ENCODE peak calls at places on chromosomes 7 and 10, in nine cellular contexts. X, I, O, V, N, T, D, S and W are unnamed samples.

GRCh38 chr7:50304158-50304910 is at the start of gene IKZF1:
- DNase-seq in I (no peak), X (peak), D (peak), S (peak), V (no peak), N (no peak), O (peak), T (peak), W (peak)

GRCh38 chr10:122632031-122632430 is 67.6 kb downstream of the C10orf120 start:
- DNase-seq in X (no peak), D (peak), O (no peak), I (no peak), V (no peak), N (no peak), T (no peak), S (no peak), W (no peak)

GRCh38 chr7:125971656-125972055 is 1042.0 kb upstream of the POT1 start:
- DNase-seq in N (no peak), V (no peak), X (no peak), I (no peak), D (no peak), O (no peak), T (no peak), S (no peak), W (no peak)

GRCh38 chr10:126227762-126228134 is 160.5 kb downstream of the ADAM12 start:
- DNase-seq in D (no peak), O (no peak), S (no peak), X (no peak), N (peak), T (no peak), I (no peak), V (peak), W (no peak)

GRCh38 chr7:126411821-126412383 is 840.8 kb downstream of the GRM8 start:
- DNase-seq in X (no peak), I (no peak), S (no peak), N (no peak), D (no peak), O (no peak), T (no peak), V (no peak), W (no peak)

GRCh38 chr10:33803248-33803647 is 468.8 kb upstream of the NRP1 start:
- DNase-seq in S (no peak), O (no peak), T (no peak), I (no peak), D (no peak), X (peak), N (no peak), V (peak), W (no peak)

GRCh38 chr10:501596-501995 is 187.9 kb downstream of the DIP2C start:
- DNase-seq in O (no peak), D (peak), N (no peak), T (no peak), I (no peak), X (no peak), S (no peak), V (peak), W (no peak)

GRCh38 chr7:117186218-117186617 is 136.6 kb downstream of the WNT2 start:
- DNase-seq in I (no peak), V (no peak), S (no peak), X (no peak), O (no peak), N (peak), T (no peak), D (no peak), W (no peak)

GRCh38 chr10:33211123-33211878 is 123.2 kb downstream of the NRP1 start:
- DNase-seq in D (peak), I (no peak), O (no peak), S (no peak), T (no peak), V (peak), X (peak), N (peak), W (no peak)

GRCh38 chr10:620971-621370 is 68.5 kb downstream of the DIP2C start:
- DNase-seq in O (no peak), V (no peak), I (no peak), T (no peak), X (no peak), D (no peak), N (no peak), S (no peak), W (no peak)

GRCh38 chr7:101278461-101279292 is 33.8 kb upstream of the FIS1 start:
- DNase-seq in D (no peak), N (no peak), I (no peak), S (no peak), T (no peak), X (no peak), V (no peak), O (no peak), W (no peak)

GRCh38 chr7:29565982-29566746 is 2.5 kb downstream of the PRR15 start:
- DNase-seq in D (no peak), X (peak), I (no peak), S (no peak), N (no peak), O (no peak), T (peak), V (no peak), W (no peak)

GRCh38 chr10:70985824-70986336 is 97.5 kb upstream of the PCBD1 start:
- DNase-seq in D (no peak), X (peak), N (no peak), T (peak), I (no peak), O (no peak), S (no peak), V (peak), W (no peak)

GRCh38 chr7:54699715-54700114 is 59.3 kb downstream of the SEC61G start:
- DNase-seq in X (no peak), I (no peak), O (no peak), V (no peak), N (no peak), T (no peak), S (no peak), D (no peak), W (no peak)

GRCh38 chr7:1569016-1569415 is 816 bp downstream of the PSMG3 start:
- DNase-seq in X (no peak), S (no peak), O (no peak), T (no peak), N (peak), I (no peak), V (peak), D (no peak), W (no peak)

GRCh38 chr10:77641788-77642397 is 4.3 kb upstream of the KCNMA1 start:
- DNase-seq in O (peak), I (peak), V (peak), D (peak), N (peak), T (no peak), S (no peak), X (peak), W (no peak)

GRCh38 chr10:43045631-43046287 is 31.1 kb upstream of the RET start:
- DNase-seq in T (peak), O (peak), D (peak), N (no peak), S (no peak), X (no peak), V (no peak), I (no peak), W (peak)

GRCh38 chr7:159141159-159141558 is 3.5 kb downstream of the VIPR2 start:
- DNase-seq in T (peak), X (no peak), S (no peak), D (no peak), V (no peak), N (no peak), O (no peak), I (no peak), W (no peak)

GRCh38 chr7:117402109-117402508 is 25.2 kb downstream of the ASZ1 start:
- DNase-seq in I (no peak), V (no peak), X (peak), D (no peak), O (no peak), T (no peak), N (no peak), S (no peak), W (no peak)

GRCh38 chr7:159109092-159110035 is 35.3 kb downstream of the VIPR2 start:
- DNase-seq in X (no peak), T (no peak), O (no peak), D (peak), I (no peak), N (no peak), S (no peak), V (peak), W (peak)

GRCh38 chr10:96971324-96971723 is 139.2 kb downstream of the LCOR start:
- DNase-seq in S (no peak), V (no peak), X (no peak), T (no peak), D (no peak), N (no peak), I (no peak), O (no peak), W (no peak)